ENCODE peak calls at places on chromosomes 6 and 20, in ten cellular contexts. Z is cardiac fibroblast; S is globus pallidus; L is GM03348; Y is progenitor cell of endocrine pancreas; N is amniotic stem cell; P is vagina; G is mucosa of descending colon; R is naive thymus-derived CD4-positive, alpha-beta T cell; U is nephron progenitor cell. K is an unnamed sample.

GRCh38 chr20:48747840-48748416 is 79.9 kb downstream of the PREX1 start:
- DNase-seq in R (no peak), G (no peak), Y (no peak), L (no peak), P (no peak), Z (no peak), S (no peak), U (no peak), N (no peak), K (no peak)

GRCh38 chr6:20978176-20978614 is 443.9 kb downstream of the CDKAL1 start:
- DNase-seq in U (no peak), S (no peak), Z (peak), L (peak), G (no peak), P (no peak), R (no peak), N (no peak), Y (no peak), K (no peak)

GRCh38 chr20:21105429-21106170 is 558 bp downstream of the LINC00237 start:
- DNase-seq in N (no peak), S (no peak), R (no peak), G (no peak), P (no peak), L (no peak), Y (no peak), U (peak), Z (no peak), K (no peak)

GRCh38 chr20:24439737-24440136 is 29.7 kb upstream of the SYNDIG1 start:
- DNase-seq in S (no peak), Y (no peak), U (no peak), R (no peak), N (no peak), G (no peak), Z (no peak), L (no peak), P (peak), K (no peak)

GRCh38 chr20:3729811-3730550 is 2.5 kb upstream of the HSPA12B start:
- DNase-seq in P (no peak), U (no peak), L (no peak), R (no peak), Y (no peak), Z (no peak), G (no peak), S (no peak), N (no peak), K (no peak)

GRCh38 chr6:35745480-35745879 is 8.6 kb downstream of the ARMC12 start:
- DNase-seq in R (no peak), Y (no peak), Z (no peak), U (no peak), L (no peak), N (no peak), G (no peak), P (no peak), S (no peak), K (no peak)

GRCh38 chr20:63117151-63117550 is 98.8 kb downstream of the YTHDF1 start:
- DNase-seq in R (no peak), S (no peak), U (no peak), G (no peak), N (no peak), Z (no peak), Y (no peak), P (no peak), L (no peak), K (no peak)

GRCh38 chr20:63345328-63346100 is 15.6 kb downstream of the CHRNA4 start:
- DNase-seq in N (no peak), Z (peak), S (no peak), R (no peak), P (no peak), U (no peak), L (no peak), Y (no peak), G (no peak), K (peak)

GRCh38 chr6:152309648-152310047 is 327.5 kb downstream of the SYNE1 start:
- DNase-seq in L (no peak), G (peak), Z (no peak), R (peak), N (no peak), U (no peak), Y (no peak), P (no peak), S (no peak), K (peak)

GRCh38 chr6:33590531-33591198 is 10.6 kb upstream of the BAK1 start:
- DNase-seq in U (no peak), Y (no peak), P (no peak), R (no peak), L (no peak), Z (no peak), G (peak), N (no peak), S (no peak), K (no peak)

GRCh38 chr20:24571159-24571558 is 101.7 kb downstream of the SYNDIG1 start:
- DNase-seq in N (no peak), P (no peak), L (no peak), Z (no peak), Y (no peak), G (no peak), S (no peak), U (no peak), R (no peak), K (no peak)

GRCh38 chr20:41664584-41664983 is 46.4 kb upstream of the CHD6 start:
- DNase-seq in S (no peak), P (no peak), U (no peak), N (no peak), R (no peak), L (no peak), Z (no peak), G (no peak), Y (no peak), K (peak)

GRCh38 chr6:43953794-43954310 is 173.4 kb downstream of the MRPL14 start:
- DNase-seq in G (no peak), P (peak), Y (no peak), S (no peak), U (peak), N (no peak), L (no peak), R (no peak), Z (peak), K (no peak)